ENCODE peak calls at places on chromosomes 3 and 15, in eight cellular contexts. W is GM23338, D is HepG2, X is HCT116, U is PC-9, G is astrocyte, E is neural progenitor cell, L is fibroblast of lung. V is an unnamed sample.

GRCh38 chr3:9386060-9386459 is 11.4 kb upstream of the SETD5 start:
- DNase-seq in W (no peak), U (no peak), L (no peak), G (no peak), E (no peak), X (no peak), D (no peak), V (no peak)

GRCh38 chr3:195863121-195864061 is 45.0 kb downstream of the TNK2 start:
- DNase-seq in X (peak; percentile 42), U (peak; percentile 95), D (peak; percentile 60), G (peak; percentile 74), E (peak; percentile 90), L (peak; percentile 91), W (peak; percentile 90), V (peak; percentile 59)

GRCh38 chr15:100861511-100861991 is 18.1 kb upstream of the ALDH1A3 start:
- DNase-seq in E (peak; percentile 21), G (no peak), D (no peak), U (no peak), L (no peak), X (no peak), W (no peak), V (no peak)

GRCh38 chr15:83930813-83931212 is 276.9 kb downstream of the ADAMTSL3 start:
- DNase-seq in U (no peak), W (no peak), E (no peak), G (no peak), X (no peak), L (no peak), D (peak; percentile 78), V (no peak)

GRCh38 chr3:41126961-41127360 is 72.3 kb upstream of the CTNNB1 start:
- DNase-seq in U (no peak), X (no peak), G (no peak), D (no peak), L (no peak), W (no peak), E (no peak), V (no peak)

GRCh38 chr3:176310641-176311040 is 886.6 kb downstream of the TBL1XR1 start:
- DNase-seq in W (no peak), E (no peak), L (no peak), D (no peak), U (no peak), G (no peak), X (no peak), V (no peak)

GRCh38 chr15:29115093-29115991 is 154.3 kb downstream of the NSMCE3 start:
- DNase-seq in W (peak; percentile 77), E (peak; percentile 76), D (no peak), L (peak; percentile 6), X (no peak), G (no peak), U (no peak), V (no peak)

GRCh38 chr3:33911525-33912322 is 113.3 kb downstream of the PDCD6IP start:
- DNase-seq in X (peak; percentile 0), G (peak; percentile 66), L (peak; percentile 12), U (no peak), E (no peak), W (no peak), D (no peak), V (peak; percentile 60)

GRCh38 chr15:52337198-52337853 is 41.7 kb upstream of the MYO5C start:
- DNase-seq in U (no peak), X (no peak), E (no peak), D (peak; percentile 16), G (peak; percentile 75), L (peak; percentile 44), W (peak; percentile 21), V (no peak)

GRCh38 chr15:48076454-48076853 is 44.3 kb upstream of the SLC24A5 start:
- DNase-seq in L (no peak), D (no peak), E (no peak), U (no peak), G (no peak), X (no peak), W (no peak), V (no peak)

GRCh38 chr3:17151598-17152373 is 267.0 kb downstream of the PLCL2 start:
- DNase-seq in G (no peak), L (no peak), U (no peak), X (no peak), D (no peak), W (no peak), E (no peak), V (no peak)

GRCh38 chr15:63888146-63888545 is 54.4 kb upstream of the HERC1 start:
- DNase-seq in U (no peak), D (no peak), G (no peak), L (no peak), W (no peak), E (no peak), X (no peak), V (no peak)

GRCh38 chr3:90062018-90062417 is 954.6 kb downstream of the EPHA3 start:
- DNase-seq in D (no peak), W (no peak), L (peak; percentile 82), U (no peak), X (no peak), E (no peak), G (peak; percentile 41), V (no peak)

GRCh38 chr3:142889263-142890014 is 556 bp upstream of the PCOLCE2 start:
- DNase-seq in X (no peak), G (no peak), D (no peak), E (no peak), W (peak; percentile 16), L (no peak), U (no peak), V (no peak)
- TF ChIP-seq EZH2 in X (no peak), G (no peak), D (no peak), E (peak; percentile 11), W (no peak), L (no peak), U (no peak), V (no peak)

GRCh38 chr3:37183375-37183831 is 9.0 kb upstream of the LRRFIP2 start:
- DNase-seq in U (peak; percentile 67), D (no peak), X (peak; percentile 73), E (no peak), L (peak; percentile 95), W (peak; percentile 17), G (peak; percentile 96), V (peak; percentile 78)
- H2AFZ ChIP-seq in U (no peak overlapping the region), D (no peak overlapping the region), X (no peak overlapping the region), E (no peak overlapping the region), L (no peak overlapping the region), W (no peak overlapping the region), G (no peak overlapping the region), V (no peak overlapping the region)

GRCh38 chr15:80172401-80172800 is 19.6 kb downstream of the FAH start:
- DNase-seq in L (no peak), X (no peak), D (no peak), E (no peak), U (no peak), G (no peak), W (no peak), V (no peak)
- TF ChIP-seq CTCF in L (no peak), X (no peak), D (no peak), E (no peak), U (no peak), G (no peak), W (no peak), V (no peak)

GRCh38 chr3:28575100-28575747 is 226.6 kb upstream of the AZI2 start:
- DNase-seq in L (peak; percentile 8), G (peak; percentile 8), D (no peak), E (peak; percentile 74), X (no peak), U (no peak), W (peak; percentile 83), V (no peak)
- TF ChIP-seq EZH2 in L (peak; percentile 86), G (peak; percentile 51), D (no peak), E (peak; percentile 59), X (no peak), U (no peak), W (no peak), V (peak; percentile 90)

GRCh38 chr3:107987036-107987557 is 103.7 kb downstream of the CD47 start:
- DNase-seq in W (no peak), E (no peak), G (peak; percentile 97), D (peak; percentile 46), L (peak; percentile 98), X (peak; percentile 24), U (peak; percentile 81), V (peak; percentile 73)

GRCh38 chr3:107988464-107989156 is 102.2 kb downstream of the CD47 start:
- DNase-seq in L (peak; percentile 73), E (no peak), G (peak; percentile 45), D (no peak), U (peak; percentile 70), W (no peak), X (no peak), V (no peak)

GRCh38 chr3:107983247-107983646 is 107.6 kb downstream of the CD47 start:
- DNase-seq in G (no peak), X (no peak), U (no peak), W (peak; percentile 28), L (no peak), E (no peak), D (no peak), V (no peak)

GRCh38 chr3:107986505-107986904 is 104.3 kb downstream of the CD47 start:
- DNase-seq in U (no peak), G (no peak), D (no peak), X (no peak), W (no peak), E (no peak), L (peak; percentile 32), V (no peak)

GRCh38 chr3:107985496-107985895 is 105.3 kb downstream of the CD47 start:
- DNase-seq in D (no peak), E (no peak), L (no peak), W (no peak), G (no peak), X (no peak), U (no peak), V (no peak)
- H2AFZ ChIP-seq in D (no peak overlapping the region), E (no peak overlapping the region), L (peak overlapping the region; percentile 51), W (no peak overlapping the region), G (peak overlapping the region; percentile 69), X (no peak overlapping the region), U (no peak overlapping the region), V (peak overlapping the region; percentile 43)

V was measured in keratinocyte.